ENCODE peak calls at places on chromosomes 12 and 14, in eight cellular contexts. One of them, this sample, is unnamed.

GRCh38 chr14:73625686-73626085 is 13.4 kb downstream of the ACOT6 start:
- DNase-seq in epithelial cell of proximal tubule: no peak
- DNase-seq in fibroblast of villous mesenchyme: no peak
- DNase-seq in epithelial cell of esophagus: no peak
- DNase-seq in GM20000: no peak
- DNase-seq in upper lobe of left lung: no peak
- DNase-seq in tibial nerve: no peak
- DNase-seq in upper lobe of right lung: no peak
- DNase-seq in this sample: no peak

GRCh38 chr14:105146976-105147700 is 21.4 kb downstream of the JAG2 start:
- DNase-seq in epithelial cell of proximal tubule: no peak
- DNase-seq in fibroblast of villous mesenchyme: no peak
- DNase-seq in epithelial cell of esophagus: no peak
- DNase-seq in GM20000: no peak
- DNase-seq in upper lobe of left lung: no peak
- DNase-seq in tibial nerve: no peak
- DNase-seq in upper lobe of right lung: no peak
- DNase-seq in this sample: no peak

GRCh38 chr12:22672951-22673350 is 48.0 kb downstream of the ETNK1 start:
- DNase-seq in epithelial cell of proximal tubule: no peak
- DNase-seq in fibroblast of villous mesenchyme: peak; percentile 82
- DNase-seq in epithelial cell of esophagus: no peak
- DNase-seq in GM20000: no peak
- DNase-seq in upper lobe of left lung: no peak
- DNase-seq in tibial nerve: no peak
- DNase-seq in upper lobe of right lung: no peak
- DNase-seq in this sample: no peak

GRCh38 chr14:89060191-89060590 is 235.7 kb downstream of the TTC8 start:
- DNase-seq in epithelial cell of proximal tubule: no peak
- DNase-seq in fibroblast of villous mesenchyme: no peak
- DNase-seq in epithelial cell of esophagus: no peak
- DNase-seq in GM20000: no peak
- DNase-seq in upper lobe of left lung: no peak
- DNase-seq in tibial nerve: no peak
- DNase-seq in upper lobe of right lung: no peak
- DNase-seq in this sample: no peak

GRCh38 chr12:51921017-51921725 is 13.9 kb downstream of the ACVRL1 start:
- DNase-seq in epithelial cell of proximal tubule: no peak
- DNase-seq in fibroblast of villous mesenchyme: no peak
- DNase-seq in epithelial cell of esophagus: no peak
- DNase-seq in GM20000: no peak
- DNase-seq in upper lobe of left lung: no peak
- DNase-seq in tibial nerve: no peak
- DNase-seq in upper lobe of right lung: peak; percentile 56
- DNase-seq in this sample: no peak

GRCh38 chr12:67222302-67222701 is 46.9 kb upstream of the CAND1 start:
- DNase-seq in epithelial cell of proximal tubule: no peak
- DNase-seq in fibroblast of villous mesenchyme: peak; percentile 18
- DNase-seq in epithelial cell of esophagus: peak; percentile 55
- DNase-seq in GM20000: no peak
- DNase-seq in upper lobe of left lung: no peak
- DNase-seq in tibial nerve: no peak
- DNase-seq in upper lobe of right lung: no peak
- DNase-seq in this sample: no peak

GRCh38 chr14:31291210-31291609 is 83.6 kb upstream of the HECTD1 start:
- DNase-seq in epithelial cell of proximal tubule: no peak
- DNase-seq in fibroblast of villous mesenchyme: no peak
- DNase-seq in epithelial cell of esophagus: no peak
- DNase-seq in GM20000: no peak
- DNase-seq in upper lobe of left lung: no peak
- DNase-seq in tibial nerve: no peak
- DNase-seq in upper lobe of right lung: no peak
- DNase-seq in this sample: no peak

GRCh38 chr14:59360923-59361794 is 104.0 kb downstream of the GPR135 start:
- DNase-seq in epithelial cell of proximal tubule: peak; percentile 57
- DNase-seq in fibroblast of villous mesenchyme: peak; percentile 97
- DNase-seq in epithelial cell of esophagus: peak; percentile 94
- DNase-seq in GM20000: no peak
- DNase-seq in upper lobe of left lung: peak; percentile 92
- DNase-seq in tibial nerve: peak; percentile 42
- DNase-seq in upper lobe of right lung: peak; percentile 79
- DNase-seq in this sample: peak; percentile 85

GRCh38 chr12:111417784-111418593 is 12.3 kb downstream of the SH2B3 start:
- DNase-seq in epithelial cell of proximal tubule: no peak
- DNase-seq in fibroblast of villous mesenchyme: no peak
- DNase-seq in epithelial cell of esophagus: no peak
- DNase-seq in GM20000: no peak
- DNase-seq in upper lobe of left lung: no peak
- DNase-seq in tibial nerve: no peak
- DNase-seq in upper lobe of right lung: no peak
- DNase-seq in this sample: no peak

GRCh38 chr12:96471368-96472040 is 17.9 kb upstream of the CFAP54 start:
- DNase-seq in epithelial cell of proximal tubule: no peak
- DNase-seq in fibroblast of villous mesenchyme: peak; percentile 38
- DNase-seq in epithelial cell of esophagus: peak; percentile 72
- DNase-seq in GM20000: no peak
- DNase-seq in upper lobe of left lung: no peak
- DNase-seq in tibial nerve: no peak
- DNase-seq in upper lobe of right lung: no peak
- DNase-seq in this sample: no peak

GRCh38 chr12:53160673-53161072 is 19.8 kb upstream of the ZNF740 start:
- DNase-seq in epithelial cell of proximal tubule: no peak
- DNase-seq in fibroblast of villous mesenchyme: no peak
- DNase-seq in epithelial cell of esophagus: no peak
- DNase-seq in GM20000: no peak
- DNase-seq in upper lobe of left lung: no peak
- DNase-seq in tibial nerve: no peak
- DNase-seq in upper lobe of right lung: no peak
- DNase-seq in this sample: no peak

GRCh38 chr12:131437706-131438210 is 273.1 kb upstream of the SFSWAP start:
- DNase-seq in epithelial cell of proximal tubule: no peak
- DNase-seq in fibroblast of villous mesenchyme: no peak
- DNase-seq in epithelial cell of esophagus: no peak
- DNase-seq in GM20000: no peak
- DNase-seq in upper lobe of left lung: no peak
- DNase-seq in tibial nerve: no peak
- DNase-seq in upper lobe of right lung: no peak
- DNase-seq in this sample: no peak

GRCh38 chr12:108611884-108612415 is 14.1 kb upstream of the TMEM119 start:
- DNase-seq in epithelial cell of proximal tubule: peak; percentile 93
- DNase-seq in fibroblast of villous mesenchyme: peak; percentile 82
- DNase-seq in epithelial cell of esophagus: peak; percentile 87
- DNase-seq in GM20000: no peak
- DNase-seq in upper lobe of left lung: no peak
- DNase-seq in tibial nerve: no peak
- DNase-seq in upper lobe of right lung: no peak
- DNase-seq in this sample: no peak

GRCh38 chr12:121955258-121956040 is 37.1 kb downstream of the CFAP251 start:
- DNase-seq in epithelial cell of proximal tubule: no peak
- DNase-seq in fibroblast of villous mesenchyme: no peak
- DNase-seq in epithelial cell of esophagus: peak; percentile 26
- DNase-seq in GM20000: no peak
- DNase-seq in upper lobe of left lung: no peak
- DNase-seq in tibial nerve: no peak
- DNase-seq in upper lobe of right lung: no peak
- DNase-seq in this sample: no peak

GRCh38 chr14:101843665-101844064 is 82.2 kb downstream of the PPP2R5C start:
- DNase-seq in epithelial cell of proximal tubule: no peak
- DNase-seq in fibroblast of villous mesenchyme: no peak
- DNase-seq in epithelial cell of esophagus: no peak
- DNase-seq in GM20000: peak; percentile 30
- DNase-seq in upper lobe of left lung: no peak
- DNase-seq in tibial nerve: no peak
- DNase-seq in upper lobe of right lung: no peak
- DNase-seq in this sample: no peak

GRCh38 chr12:106733660-106734059 is 40.8 kb upstream of the RIC8B start:
- DNase-seq in epithelial cell of proximal tubule: peak; percentile 62
- DNase-seq in fibroblast of villous mesenchyme: peak; percentile 83
- DNase-seq in epithelial cell of esophagus: no peak
- DNase-seq in GM20000: no peak
- DNase-seq in upper lobe of left lung: no peak
- DNase-seq in tibial nerve: no peak
- DNase-seq in upper lobe of right lung: no peak
- DNase-seq in this sample: no peak

GRCh38 chr12:100166232-100166631 is 23.6 kb upstream of the BLTP3B start:
- DNase-seq in epithelial cell of proximal tubule: no peak
- DNase-seq in fibroblast of villous mesenchyme: no peak
- DNase-seq in epithelial cell of esophagus: no peak
- DNase-seq in GM20000: no peak
- DNase-seq in upper lobe of left lung: no peak
- DNase-seq in tibial nerve: no peak
- DNase-seq in upper lobe of right lung: no peak
- DNase-seq in this sample: no peak

GRCh38 chr12:100159391-100160104 is 16.9 kb upstream of the BLTP3B start:
- DNase-seq in epithelial cell of proximal tubule: no peak
- DNase-seq in fibroblast of villous mesenchyme: no peak
- DNase-seq in epithelial cell of esophagus: no peak
- DNase-seq in GM20000: no peak
- DNase-seq in upper lobe of left lung: no peak
- DNase-seq in tibial nerve: no peak
- DNase-seq in upper lobe of right lung: no peak
- DNase-seq in this sample: no peak

GRCh38 chr12:100164153-100164704 is 21.6 kb upstream of the BLTP3B start:
- DNase-seq in epithelial cell of proximal tubule: no peak
- DNase-seq in fibroblast of villous mesenchyme: no peak
- DNase-seq in epithelial cell of esophagus: no peak
- DNase-seq in GM20000: no peak
- DNase-seq in upper lobe of left lung: no peak
- DNase-seq in tibial nerve: no peak
- DNase-seq in upper lobe of right lung: no peak
- DNase-seq in this sample: no peak

GRCh38 chr12:100165356-100165755 is 22.7 kb upstream of the BLTP3B start:
- DNase-seq in epithelial cell of proximal tubule: no peak
- DNase-seq in fibroblast of villous mesenchyme: no peak
- DNase-seq in epithelial cell of esophagus: no peak
- DNase-seq in GM20000: no peak
- DNase-seq in upper lobe of left lung: no peak
- DNase-seq in tibial nerve: no peak
- DNase-seq in upper lobe of right lung: no peak
- DNase-seq in this sample: no peak

GRCh38 chr12:100163416-100164152 is 20.9 kb upstream of the BLTP3B start:
- DNase-seq in epithelial cell of proximal tubule: no peak
- DNase-seq in fibroblast of villous mesenchyme: peak; percentile 34
- DNase-seq in epithelial cell of esophagus: peak; percentile 77
- DNase-seq in GM20000: peak; percentile 59
- DNase-seq in upper lobe of left lung: peak; percentile 87
- DNase-seq in tibial nerve: peak; percentile 21
- DNase-seq in upper lobe of right lung: peak; percentile 90
- DNase-seq in this sample: peak; percentile 38
- TF ChIP-seq CTCF in epithelial cell of proximal tubule: peak; percentile 22
- TF ChIP-seq CTCF in fibroblast of villous mesenchyme: peak; percentile 18
- TF ChIP-seq CTCF in epithelial cell of esophagus: peak; percentile 27
- TF ChIP-seq CTCF in GM20000: no peak
- TF ChIP-seq CTCF in upper lobe of left lung: peak; percentile 9
- TF ChIP-seq CTCF in tibial nerve: no peak
- TF ChIP-seq CTCF in upper lobe of right lung: peak; percentile 21
- TF ChIP-seq CTCF in this sample: peak; percentile 13

DNA sequence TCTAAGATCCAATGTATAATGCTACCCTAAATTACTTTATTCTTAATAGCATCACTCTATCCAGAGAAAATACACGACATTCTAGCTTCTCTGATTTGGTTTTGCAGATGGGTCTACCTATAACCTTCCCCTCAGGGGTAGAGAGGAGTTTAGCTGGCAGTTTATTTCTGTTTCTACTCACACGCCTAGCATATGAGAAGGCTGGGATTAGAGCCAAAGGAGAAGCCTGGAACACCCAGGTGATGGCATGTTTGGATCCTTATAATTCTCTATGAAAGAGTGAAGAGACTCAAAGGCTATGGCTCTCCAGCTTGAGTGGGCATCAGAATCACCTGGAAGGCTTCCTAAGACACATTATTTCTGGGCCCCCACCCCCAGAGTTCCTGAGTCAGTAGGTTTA is 131.3 kb downstream of the IGF1 start:
- DNase-seq in epithelial cell of proximal tubule: no peak
- DNase-seq in fibroblast of villous mesenchyme: no peak
- DNase-seq in epithelial cell of esophagus: no peak
- DNase-seq in GM20000: no peak
- DNase-seq in upper lobe of left lung: no peak
- DNase-seq in tibial nerve: no peak
- DNase-seq in upper lobe of right lung: no peak
- DNase-seq in this sample: no peak
- TF ChIP-seq CTCF in epithelial cell of proximal tubule: no peak
- TF ChIP-seq CTCF in fibroblast of villous mesenchyme: no peak
- TF ChIP-seq CTCF in epithelial cell of esophagus: no peak
- TF ChIP-seq CTCF in GM20000: no peak
- TF ChIP-seq CTCF in upper lobe of left lung: no peak
- TF ChIP-seq CTCF in tibial nerve: no peak
- TF ChIP-seq CTCF in upper lobe of right lung: no peak
- TF ChIP-seq CTCF in this sample: no peak

DNA sequence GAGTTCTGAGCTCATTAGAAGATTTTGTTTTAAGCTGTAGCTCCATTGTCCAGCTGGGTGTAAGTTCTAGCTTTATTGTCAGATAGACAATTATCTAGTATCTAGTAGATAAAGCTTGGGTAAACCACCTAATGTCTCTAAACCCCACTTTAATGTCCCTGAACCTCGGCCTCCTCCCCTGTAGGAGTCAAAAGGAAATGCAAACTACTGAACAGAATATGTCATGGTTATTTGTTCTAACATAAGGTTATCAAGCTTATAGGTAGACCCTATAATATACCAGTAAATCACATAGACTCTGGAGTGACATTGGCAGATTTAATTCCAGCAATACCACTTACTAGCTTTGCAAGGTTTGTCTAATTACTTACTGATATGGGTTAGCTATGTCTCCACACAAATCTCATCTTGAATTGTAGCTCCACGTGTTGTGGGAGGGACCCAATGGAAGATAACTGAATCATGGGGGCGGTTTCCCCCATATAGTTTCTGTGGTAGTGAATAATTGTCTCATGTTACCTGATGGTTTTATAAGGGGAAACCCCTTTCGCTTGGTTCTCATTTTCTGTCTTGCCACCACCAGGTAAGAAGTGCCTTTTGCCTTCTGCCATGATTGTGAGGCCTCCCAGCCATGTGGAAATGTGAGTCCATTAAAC is 29.4 kb downstream of the BCAT1 start:
- DNase-seq in epithelial cell of proximal tubule: no peak
- DNase-seq in fibroblast of villous mesenchyme: no peak
- DNase-seq in epithelial cell of esophagus: no peak
- DNase-seq in GM20000: no peak
- DNase-seq in upper lobe of left lung: no peak
- DNase-seq in tibial nerve: no peak
- DNase-seq in upper lobe of right lung: no peak
- DNase-seq in this sample: no peak
- TF ChIP-seq CTCF in epithelial cell of proximal tubule: no peak
- TF ChIP-seq CTCF in fibroblast of villous mesenchyme: no peak
- TF ChIP-seq CTCF in epithelial cell of esophagus: no peak
- TF ChIP-seq CTCF in GM20000: no peak
- TF ChIP-seq CTCF in upper lobe of left lung: no peak
- TF ChIP-seq CTCF in tibial nerve: no peak
- TF ChIP-seq CTCF in upper lobe of right lung: no peak
- TF ChIP-seq CTCF in this sample: no peak

DNA sequence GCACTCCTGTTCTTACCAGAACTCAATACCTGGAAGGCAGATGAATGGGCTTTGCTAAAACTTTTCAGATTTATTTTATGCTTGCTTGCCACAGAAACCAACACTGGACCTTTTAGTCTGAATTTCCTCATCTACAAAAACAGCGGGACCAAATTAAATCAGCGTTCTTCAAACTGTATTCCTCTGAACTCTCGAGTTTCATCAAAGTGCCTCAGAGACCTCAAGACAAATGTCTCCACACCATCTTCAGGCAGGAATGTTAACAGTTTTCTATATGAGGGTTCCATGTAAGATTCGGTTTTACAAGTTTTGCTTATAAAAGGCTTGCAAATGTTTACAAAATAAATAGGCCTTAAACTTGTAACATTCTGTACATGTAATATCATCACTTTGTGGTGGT is 74.6 kb downstream of the MED13L start:
- DNase-seq in epithelial cell of proximal tubule: no peak
- DNase-seq in fibroblast of villous mesenchyme: peak; percentile 77
- DNase-seq in epithelial cell of esophagus: no peak
- DNase-seq in GM20000: no peak
- DNase-seq in upper lobe of left lung: no peak
- DNase-seq in tibial nerve: no peak
- DNase-seq in upper lobe of right lung: no peak
- DNase-seq in this sample: no peak
- TF ChIP-seq CTCF in epithelial cell of proximal tubule: no peak
- TF ChIP-seq CTCF in fibroblast of villous mesenchyme: peak; percentile 55
- TF ChIP-seq CTCF in epithelial cell of esophagus: no peak
- TF ChIP-seq CTCF in GM20000: no peak
- TF ChIP-seq CTCF in upper lobe of left lung: no peak
- TF ChIP-seq CTCF in tibial nerve: no peak
- TF ChIP-seq CTCF in upper lobe of right lung: no peak
- TF ChIP-seq CTCF in this sample: no peak

This sample was measured in uterus.